ENCODE peak calls at places on chromosomes 3 and 15, in five cellular contexts. C, S, N, Z and O are unnamed samples.

GRCh38 chr15:83090465-83090864 is 17.0 kb upstream of the TM6SF1 start:
- DNase-seq in C (no peak), S (no peak), N (no peak), Z (peak; percentile 56), O (no peak)

GRCh38 chr3:160667452-160667851 is 9.5 kb upstream of the ARL14 start:
- DNase-seq in C (no peak), S (no peak), N (no peak), Z (no peak), O (peak; percentile 83)

GRCh38 chr3:125033135-125033534 is 22.7 kb downstream of the HEG1 start:
- DNase-seq in C (no peak), S (no peak), N (no peak), Z (no peak), O (no peak)

GRCh38 chr3:128946411-128946810 is 47.5 kb downstream of the CFAP92 start:
- DNase-seq in C (peak; percentile 19), S (no peak), N (no peak), Z (no peak), O (no peak)

GRCh38 chr3:65672876-65673815 is 365.6 kb downstream of the MAGI1 start:
- DNase-seq in C (peak; percentile 70), S (peak; percentile 45), N (peak; percentile 85), Z (peak; percentile 75), O (peak; percentile 21)

GRCh38 chr3:188323067-188323842 is 169.3 kb downstream of the LPP start:
- DNase-seq in C (no peak), S (no peak), N (no peak), Z (no peak), O (no peak)

GRCh38 chr3:57068437-57069089 is 8.1 kb downstream of the SPATA12 start:
- DNase-seq in C (peak; percentile 82), S (peak; percentile 32), N (no peak), Z (peak; percentile 22), O (peak; percentile 94)

GRCh38 chr3:27114684-27115083 is 254.5 kb downstream of the NEK10 start:
- DNase-seq in C (no peak), S (no peak), N (no peak), Z (no peak), O (no peak)

GRCh38 chr15:97881568-97881967 is 78.9 kb upstream of the ARRDC4 start:
- DNase-seq in C (no peak), S (no peak), N (no peak), Z (no peak), O (no peak)

GRCh38 chr15:74420193-74420905 is 13.4 kb downstream of the SEMA7A start:
- DNase-seq in C (no peak), S (no peak), N (no peak), Z (no peak), O (no peak)

GRCh38 chr3:34351857-34352545 is 553.6 kb downstream of the PDCD6IP start:
- DNase-seq in C (no peak), S (no peak), N (no peak), Z (peak; percentile 68), O (no peak)

GRCh38 chr3:192409838-192410683 is 317.3 kb downstream of the FGF12 start:
- DNase-seq in C (peak; percentile 3), S (peak; percentile 21), N (peak; percentile 81), Z (peak; percentile 38), O (no peak)
- H3K4me3 ChIP-seq in C (peak overlapping the region; percentile 33), S (peak overlapping the region; percentile 69), N (peak overlapping the region; percentile 91), Z (peak overlapping the region; percentile 55), O (peak overlapping the region; percentile 29)

DNA sequence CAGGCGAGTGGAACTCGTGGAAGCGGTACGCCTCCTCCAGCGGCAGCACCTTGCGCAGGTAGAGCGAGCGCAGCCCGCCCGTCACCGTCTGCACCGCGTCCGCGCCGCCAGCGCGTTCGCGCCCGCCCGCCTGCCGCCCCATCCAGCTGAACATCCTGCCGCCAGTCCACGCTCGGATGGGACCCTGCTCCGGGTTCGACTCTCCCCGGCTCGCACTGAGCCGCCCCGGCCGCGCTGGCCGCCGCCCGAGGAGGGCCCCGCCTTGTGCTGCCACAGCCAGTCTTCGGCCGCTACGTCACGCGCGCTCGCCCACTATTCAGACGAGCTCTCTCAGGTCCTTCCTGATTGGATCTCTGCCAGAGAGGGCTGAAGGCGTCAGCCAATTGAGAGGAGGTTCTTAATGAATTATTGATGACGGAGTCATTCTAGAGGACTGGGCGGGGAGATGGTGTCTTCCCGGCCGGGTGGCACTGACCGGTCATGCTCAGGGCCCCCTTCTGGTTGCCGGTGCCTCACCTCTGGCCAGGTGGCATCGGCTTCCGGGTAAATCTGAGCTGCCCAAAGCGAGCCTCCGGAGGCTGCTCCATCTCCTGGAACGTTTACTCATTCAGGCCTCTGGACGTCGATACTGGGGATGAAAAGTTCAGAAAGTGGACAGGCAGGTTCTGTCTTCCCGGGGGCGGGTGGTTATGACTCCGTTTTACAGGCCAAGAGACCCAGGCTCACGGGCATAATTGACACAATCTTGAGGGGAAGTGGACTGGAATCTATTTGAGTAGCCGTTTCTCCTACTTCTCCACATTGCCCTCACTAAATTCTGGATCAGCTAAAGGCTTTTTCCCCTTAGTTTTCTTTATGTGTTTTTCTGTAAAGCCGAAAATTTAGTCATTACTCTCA is at the start of gene EHD4:
- DNase-seq in C (peak; percentile 99), S (peak; percentile 99), N (peak; percentile 99), Z (peak; percentile 100), O (peak; percentile 100)
- TF ChIP-seq CTCF in C (peak; percentile 23), S (peak; percentile 46), N (peak; percentile 65), Z (peak; percentile 27), O (peak; percentile 29)

GRCh38 chr3:105223815-105224214 is 142.9 kb upstream of the ALCAM start:
- DNase-seq in C (no peak), S (no peak), N (no peak), Z (no peak), O (no peak)
- H3K4me3 ChIP-seq in C (no peak overlapping the region), S (no peak overlapping the region), N (no peak overlapping the region), Z (no peak overlapping the region), O (no peak overlapping the region)

GRCh38 chr3:134675726-134676252 is 25.0 kb upstream of the KY start:
- DNase-seq in C (no peak), S (no peak), N (no peak), Z (no peak), O (no peak)

GRCh38 chr3:134680796-134681526 is 30.1 kb upstream of the KY start:
- DNase-seq in C (no peak), S (no peak), N (no peak), Z (no peak), O (no peak)

GRCh38 chr3:134681527-134681910 is 30.7 kb upstream of the KY start:
- DNase-seq in C (no peak), S (no peak), N (no peak), Z (no peak), O (no peak)

GRCh38 chr3:134677987-134678308 is 27.1 kb upstream of the KY start:
- DNase-seq in C (no peak), S (no peak), N (no peak), Z (no peak), O (no peak)

GRCh38 chr3:134677196-134677986 is 26.6 kb upstream of the KY start:
- DNase-seq in C (peak; percentile 11), S (peak; percentile 25), N (peak; percentile 92), Z (peak; percentile 47), O (no peak)
- TF ChIP-seq CTCF in C (peak; percentile 58), S (peak; percentile 51), N (peak; percentile 94), Z (peak; percentile 71), O (peak; percentile 17)

GRCh38 chr15:85792872-85793621 is 1.7 kb downstream of the KLHL25 start:
- DNase-seq in C (no peak), S (no peak), N (no peak), Z (no peak), O (no peak)

GRCh38 chr15:85793641-85794597 is 806 bp downstream of the KLHL25 start:
- DNase-seq in C (peak; percentile 42), S (no peak), N (peak; percentile 73), Z (peak; percentile 60), O (no peak)

GRCh38 chr15:85789496-85789875 is 5.2 kb downstream of the KLHL25 start:
- DNase-seq in C (no peak), S (no peak), N (no peak), Z (no peak), O (no peak)

GRCh38 chr15:85794598-85795319 is at the start of gene KLHL25:
- DNase-seq in C (peak; percentile 94), S (peak; percentile 96), N (peak; percentile 97), Z (peak; percentile 98), O (peak; percentile 98)

DNA sequence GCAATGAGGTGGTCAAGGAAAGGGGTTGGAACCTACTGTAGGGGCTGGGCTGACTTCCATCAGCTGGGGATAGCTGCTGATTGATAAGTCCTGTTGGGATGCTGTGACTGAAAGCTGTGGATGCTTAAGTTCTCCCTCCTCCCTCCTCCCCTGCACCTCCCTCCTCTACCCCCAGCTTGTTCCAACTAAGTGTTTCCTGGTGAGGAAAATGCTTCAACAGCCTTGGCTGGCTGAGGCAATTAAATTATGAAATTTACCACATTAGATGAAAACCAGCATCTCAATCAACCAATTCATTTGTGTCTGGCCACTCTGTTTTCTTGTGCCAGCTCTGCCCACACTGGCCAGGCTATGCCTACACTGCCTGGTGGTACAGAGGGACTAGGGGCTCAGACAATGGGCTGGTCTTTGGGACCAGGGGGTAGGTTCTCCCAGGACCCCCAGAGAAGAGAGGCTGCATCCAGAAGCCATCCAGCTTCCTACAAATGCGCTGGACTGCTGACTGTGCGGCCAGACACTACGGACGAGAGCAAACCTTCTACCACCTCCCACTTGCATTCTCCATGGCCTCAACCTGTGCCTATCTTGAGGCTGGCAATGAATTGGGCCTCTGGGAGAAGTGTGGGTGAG is 2.5 kb downstream of the KLHL25 start:
- DNase-seq in C (no peak), S (no peak), N (no peak), Z (no peak), O (no peak)
- H3K4me3 ChIP-seq in C (no peak overlapping the region), S (no peak overlapping the region), N (peak overlapping the region; percentile 93), Z (no peak overlapping the region), O (no peak overlapping the region)

GRCh38 chr15:60840306-60840702 is 361.4 kb upstream of the ICE2 start:
- DNase-seq in C (peak; percentile 42), S (no peak), N (peak; percentile 78), Z (no peak), O (peak; percentile 25)
- TF ChIP-seq CTCF in C (peak; percentile 10), S (no peak), N (peak; percentile 56), Z (no peak), O (no peak)

GRCh38 chr3:51045006-51045405 is 340.1 kb upstream of the MANF start:
- DNase-seq in C (no peak), S (no peak), N (no peak), Z (no peak), O (no peak)
- H3K4me3 ChIP-seq in C (no peak overlapping the region), S (no peak overlapping the region), N (no peak overlapping the region), Z (no peak overlapping the region), O (no peak overlapping the region)

DNA sequence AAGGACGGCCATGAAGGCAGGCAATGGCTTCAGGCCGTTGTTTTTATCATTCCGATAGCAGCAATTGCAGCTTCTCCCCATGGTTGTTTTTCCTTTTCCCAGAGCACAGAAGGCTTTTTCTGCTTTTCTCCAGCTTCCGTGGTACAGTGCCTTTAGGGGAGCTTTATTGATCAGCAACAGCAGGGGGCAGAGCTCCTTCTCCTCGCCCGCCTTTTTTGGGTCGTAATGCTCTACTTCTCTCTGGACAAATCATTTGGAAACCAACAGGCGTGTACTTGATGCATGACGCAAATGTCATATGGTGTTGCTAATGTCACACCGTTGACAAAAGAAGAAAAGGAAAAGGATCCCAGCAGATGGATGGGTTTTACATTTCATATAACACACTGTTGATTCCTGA is 79.7 kb upstream of the SNRK start:
- DNase-seq in C (no peak), S (no peak), N (no peak), Z (no peak), O (no peak)
- TF ChIP-seq CTCF in C (peak; percentile 1), S (no peak), N (peak; percentile 37), Z (no peak), O (no peak)